ENCODE peak calls at places on chromosomes 16 and 17, in five cellular contexts. M is T-helper 2 cell treated with Interferon-gamma antibody and Interleukin-4, amounts not matched to agents 5 μg/mL and 100 μg/mL, for 36 hours; D is EL; B is tibial nerve; T is NCI-H460. Z is an unnamed sample.

GRCh38 chr17:61495161-61495857 is 43.1 kb downstream of the TBX4 start:
- DNase-seq in T (peak), M (no peak), B (no peak), D (peak), Z (peak)

GRCh38 chr16:3235856-3236669 is 1.1 kb upstream of the ZNF200 start:
- DNase-seq in B (no peak), M (no peak), D (no peak), T (no peak), Z (peak)

GRCh38 chr17:49830605-49831004 is 17.3 kb downstream of the TAC4 start:
- DNase-seq in B (no peak), D (peak), T (no peak), M (no peak), Z (no peak)

GRCh38 chr17:51255673-51256072 is 4.2 kb downstream of the MBTD1 start:
- DNase-seq in T (no peak), M (no peak), D (no peak), B (no peak), Z (no peak)

GRCh38 chr16:66549284-66550131 is at the start of gene TK2:
- DNase-seq in D (peak), M (peak), T (peak), B (peak), Z (peak)

GRCh38 chr17:68461589-68461988 is 4.3 kb upstream of the WIPI1 start:
- DNase-seq in M (peak), B (no peak), D (no peak), T (no peak), Z (peak)

GRCh38 chr16:89261691-89262563 is 44.4 kb downstream of the ZNF778 start:
- DNase-seq in M (no peak), B (no peak), T (no peak), D (peak), Z (no peak)

GRCh38 chr16:69707920-69708683 is 18.3 kb downstream of the NQO1 start:
- DNase-seq in D (no peak), T (no peak), M (no peak), B (no peak), Z (no peak)

GRCh38 chr17:1008008-1008761 is 11.3 kb downstream of the TIMM22 start:
- DNase-seq in D (no peak), B (peak), T (no peak), M (no peak), Z (no peak)

GRCh38 chr16:22736791-22737190 is 77.2 kb upstream of the HS3ST2 start:
- DNase-seq in T (no peak), B (no peak), M (no peak), D (no peak), Z (no peak)

GRCh38 chr16:64615647-64616280 is 506.1 kb downstream of the CDH11 start:
- DNase-seq in D (peak), B (no peak), T (no peak), M (no peak), Z (no peak)

GRCh38 chr16:51416921-51417320 is 265.9 kb upstream of the SALL1 start:
- DNase-seq in D (no peak), T (no peak), B (no peak), M (no peak), Z (no peak)

GRCh38 chr16:78982344-78982743 is 618.2 kb downstream of the MAF start:
- DNase-seq in T (no peak), M (no peak), B (no peak), D (no peak), Z (no peak)

GRCh38 chr17:7475764-7476422 is 3.5 kb downstream of the ZBTB4 start:
- DNase-seq in B (no peak), D (peak), T (no peak), M (no peak), Z (peak)

GRCh38 chr17:80789356-80789902 is 202.2 kb upstream of the CHMP6 start:
- DNase-seq in M (no peak), T (peak), B (no peak), D (peak), Z (peak)

GRCh38 chr16:30567160-30567990 is 4.1 kb downstream of the ZNF688 start:
- DNase-seq in M (peak), B (no peak), D (no peak), T (no peak), Z (no peak)

GRCh38 chr16:24598777-24599437 is 59.5 kb downstream of the RBBP6 start:
- DNase-seq in T (no peak), B (no peak), M (no peak), D (no peak), Z (no peak)

GRCh38 chr17:77959216-77959925 is 868 bp downstream of the TNRC6C start:
- DNase-seq in T (no peak), M (peak), B (no peak), D (peak), Z (no peak)

GRCh38 chr16:85361441-85362118 is 249.3 kb upstream of the CIBAR2 start:
- DNase-seq in T (no peak), M (no peak), D (no peak), B (no peak), Z (no peak)

GRCh38 chr16:70675851-70676513 is 9.9 kb downstream of the MTSS2 start:
- DNase-seq in M (no peak), T (no peak), D (no peak), B (no peak), Z (no peak)

GRCh38 chr17:14775761-14776492 is 475.0 kb downstream of the HS3ST3B1 start:
- DNase-seq in T (no peak), B (no peak), D (peak), M (no peak), Z (no peak)

GRCh38 chr16:1245452-1246005 is 5.0 kb downstream of the TPSAB1 start:
- DNase-seq in D (no peak), B (no peak), M (no peak), T (no peak), Z (no peak)

GRCh38 chr17:55120651-55121050 is 144.1 kb upstream of the HLF start:
- DNase-seq in M (no peak), D (no peak), B (no peak), T (no peak), Z (no peak)

GRCh38 chr17:55478971-55479370 is 32.3 kb downstream of the SMIM36 start:
- DNase-seq in D (peak), T (no peak), B (no peak), M (no peak), Z (no peak)

GRCh38 chr16:10808850-10809249 is 9.7 kb downstream of the TVP23A start:
- DNase-seq in B (no peak), D (no peak), T (no peak), M (no peak), Z (no peak)

GRCh38 chr17:79851461-79851817 is 12.2 kb upstream of the CBX4 start:
- DNase-seq in D (no peak), T (no peak), M (no peak), B (no peak), Z (no peak)

GRCh38 chr17:18967806-18968744 is 16.1 kb downstream of the SLC5A10 start:
- DNase-seq in B (no peak), M (no peak), D (peak), T (no peak), Z (no peak)

GRCh38 chr16:47731252-47731651 is 270.1 kb downstream of the PHKB start:
- DNase-seq in B (no peak), T (no peak), D (peak), M (no peak), Z (no peak)

GRCh38 chr16:81650982-81651562 is 128.0 kb upstream of the PLCG2 start:
- DNase-seq in T (no peak), D (no peak), B (peak), M (no peak), Z (no peak)

GRCh38 chr17:57995076-57995956 is 7.3 kb upstream of the VEZF1 start:
- DNase-seq in T (peak), D (peak), B (no peak), M (peak), Z (peak)

GRCh38 chr17:76550712-76551615 is 11.1 kb downstream of the PRCD start:
- DNase-seq in D (no peak), M (no peak), T (peak), B (no peak), Z (peak)

GRCh38 chr16:66539628-66540469 is 10.1 kb downstream of the TK2 start:
- DNase-seq in M (no peak), T (no peak), D (no peak), B (no peak), Z (no peak)

GRCh38 chr16:12406840-12407690 is 396.6 kb downstream of the CPPED1 start:
- DNase-seq in D (peak), T (no peak), M (no peak), B (no peak), Z (no peak)

GRCh38 chr17:66423436-66423922 is 121.1 kb downstream of the PRKCA start:
- DNase-seq in B (no peak), T (no peak), D (peak), M (no peak), Z (no peak)

GRCh38 chr17:53462393-53462811 is 360.3 kb upstream of the KIF2B start:
- DNase-seq in B (no peak), M (no peak), D (peak), T (no peak), Z (no peak)

GRCh38 chr17:82737981-82738877 is 2.8 kb downstream of the FN3K start:
- DNase-seq in T (no peak), B (no peak), D (no peak), M (no peak), Z (no peak)

GRCh38 chr16:85612191-85612800 is 826 bp upstream of the GSE1 start:
- DNase-seq in M (peak), B (peak), T (peak), D (peak), Z (peak)

GRCh38 chr16:56983211-56983751 is 6.1 kb upstream of the NLRC5 start:
- DNase-seq in M (no peak), B (no peak), D (no peak), T (no peak), Z (no peak)

GRCh38 chr16:10868562-10869469 is 8.2 kb upstream of the CIITA start:
- DNase-seq in D (no peak), T (no peak), B (no peak), M (no peak), Z (peak)

GRCh38 chr16:58449768-58450167 is 50.2 kb upstream of the NDRG4 start:
- DNase-seq in B (no peak), M (no peak), D (no peak), T (no peak), Z (peak)

Z was measured in MV-4-11.